ENCODE peak calls at places on chromosome 2, in four cellular contexts. One of them, this sample, is unnamed. For H3K4me1, the result is how much of the 10 kb centered on the place peaks cover.

GRCh38 chr2:134917219-134917957 is 1.2 kb upstream of the CCNT2 start:
- DNase-seq in suprapubic skin: no peak
- DNase-seq in CD8-positive, alpha-beta T cell: no peak
- DNase-seq in K562: no peak
- DNase-seq in this sample: peak

GRCh38 chr2:113278812-113279139 is at the start of gene PAX8:
- DNase-seq in suprapubic skin: no peak
- DNase-seq in CD8-positive, alpha-beta T cell: no peak
- DNase-seq in K562: no peak
- DNase-seq in this sample: peak

GRCh38 chr2:207311316-207312005 is 145.7 kb upstream of the KLF7 start:
- DNase-seq in suprapubic skin: no peak
- DNase-seq in CD8-positive, alpha-beta T cell: no peak
- DNase-seq in K562: peak
- DNase-seq in this sample: no peak

GRCh38 chr2:204967199-204967995 is 422.1 kb downstream of the PARD3B start:
- DNase-seq in suprapubic skin: no peak
- DNase-seq in CD8-positive, alpha-beta T cell: peak
- DNase-seq in K562: no peak
- DNase-seq in this sample: no peak

GRCh38 chr2:71157124-71157802 is 26.8 kb downstream of the MPHOSPH10 start:
- DNase-seq in suprapubic skin: no peak
- DNase-seq in CD8-positive, alpha-beta T cell: peak
- DNase-seq in K562: peak
- DNase-seq in this sample: no peak

GRCh38 chr2:120177011-120177621 is 46.1 kb downstream of the TMEM185B start:
- DNase-seq in suprapubic skin: no peak
- DNase-seq in CD8-positive, alpha-beta T cell: peak
- DNase-seq in K562: peak
- DNase-seq in this sample: peak

GRCh38 chr2:68912732-68913131 is 40.0 kb downstream of the GKN2 start:
- DNase-seq in suprapubic skin: no peak
- DNase-seq in CD8-positive, alpha-beta T cell: peak
- DNase-seq in K562: no peak
- DNase-seq in this sample: no peak

GRCh38 chr2:209472386-209472832 is 48.6 kb downstream of the MAP2 start:
- DNase-seq in suprapubic skin: no peak
- DNase-seq in CD8-positive, alpha-beta T cell: no peak
- DNase-seq in K562: no peak
- DNase-seq in this sample: no peak

GRCh38 chr2:151361674-151362380 is 4.4 kb downstream of the TNFAIP6 start:
- DNase-seq in suprapubic skin: no peak
- DNase-seq in CD8-positive, alpha-beta T cell: no peak
- DNase-seq in K562: no peak
- DNase-seq in this sample: no peak

GRCh38 chr2:199100326-199101110 is 357.2 kb downstream of the SATB2 start:
- DNase-seq in suprapubic skin: no peak
- DNase-seq in CD8-positive, alpha-beta T cell: no peak
- DNase-seq in K562: no peak
- DNase-seq in this sample: no peak

GRCh38 chr2:218008060-218009040 is 5.6 kb upstream of the TNS1 start:
- DNase-seq in suprapubic skin: no peak
- DNase-seq in CD8-positive, alpha-beta T cell: no peak
- DNase-seq in K562: no peak
- DNase-seq in this sample: no peak

GRCh38 chr2:131040661-131041401 is 52.4 kb downstream of the FAM168B start:
- DNase-seq in suprapubic skin: peak
- DNase-seq in CD8-positive, alpha-beta T cell: no peak
- DNase-seq in K562: no peak
- DNase-seq in this sample: no peak

GRCh38 chr2:191382801-191383200 is 137.6 kb downstream of the MYO1B start:
- DNase-seq in suprapubic skin: no peak
- DNase-seq in CD8-positive, alpha-beta T cell: no peak
- DNase-seq in K562: no peak
- DNase-seq in this sample: peak

GRCh38 chr2:232633413-232634318 is at the start of gene EFHD1:
- DNase-seq in suprapubic skin: peak
- DNase-seq in CD8-positive, alpha-beta T cell: no peak
- DNase-seq in K562: peak
- DNase-seq in this sample: peak

GRCh38 chr2:113212245-113213060 is 38.7 kb downstream of the PSD4 start:
- DNase-seq in suprapubic skin: no peak
- DNase-seq in CD8-positive, alpha-beta T cell: no peak
- DNase-seq in K562: no peak
- DNase-seq in this sample: peak

GRCh38 chr2:144432014-144432413 is 87.9 kb downstream of the ZEB2 start:
- DNase-seq in suprapubic skin: no peak
- DNase-seq in CD8-positive, alpha-beta T cell: no peak
- DNase-seq in K562: no peak
- DNase-seq in this sample: no peak
- H3K4me1 ChIP-seq in suprapubic skin: under half
- H3K4me1 ChIP-seq in CD8-positive, alpha-beta T cell: under half
- H3K4me1 ChIP-seq in K562: under half
- H3K4me1 ChIP-seq in this sample: half or more

GRCh38 chr2:111698743-111699554 is 185.0 kb downstream of the ANAPC1 start:
- DNase-seq in suprapubic skin: peak
- DNase-seq in CD8-positive, alpha-beta T cell: peak
- DNase-seq in K562: peak
- DNase-seq in this sample: peak
- TF ChIP-seq CTCF in suprapubic skin: no peak
- TF ChIP-seq CTCF in CD8-positive, alpha-beta T cell: no peak
- TF ChIP-seq CTCF in K562: peak
- TF ChIP-seq CTCF in this sample: no peak

DNA sequence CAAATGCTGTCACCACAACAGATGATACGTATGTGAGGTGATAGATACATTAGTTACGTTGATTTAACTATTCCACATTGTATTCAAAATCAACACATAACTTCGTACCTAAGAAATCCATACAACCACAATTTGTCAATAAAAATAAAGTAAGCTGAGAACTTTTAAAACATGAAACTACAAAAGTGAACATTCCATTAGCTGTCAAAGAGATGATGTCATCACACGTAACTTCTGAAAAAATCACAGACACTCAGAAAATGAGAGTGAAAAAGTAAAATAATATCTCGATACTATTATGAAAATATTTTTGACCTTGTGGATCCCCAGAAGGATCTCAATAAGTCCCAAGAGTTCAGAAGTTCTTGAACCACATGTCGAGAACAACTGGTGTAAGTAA is 161.6 kb upstream of the GALNT13 start:
- DNase-seq in suprapubic skin: no peak
- DNase-seq in CD8-positive, alpha-beta T cell: no peak
- DNase-seq in K562: no peak
- DNase-seq in this sample: no peak
- H3K4me1 ChIP-seq in suprapubic skin: under half
- H3K4me1 ChIP-seq in CD8-positive, alpha-beta T cell: under half
- H3K4me1 ChIP-seq in K562: under half
- H3K4me1 ChIP-seq in this sample: under half

DNA sequence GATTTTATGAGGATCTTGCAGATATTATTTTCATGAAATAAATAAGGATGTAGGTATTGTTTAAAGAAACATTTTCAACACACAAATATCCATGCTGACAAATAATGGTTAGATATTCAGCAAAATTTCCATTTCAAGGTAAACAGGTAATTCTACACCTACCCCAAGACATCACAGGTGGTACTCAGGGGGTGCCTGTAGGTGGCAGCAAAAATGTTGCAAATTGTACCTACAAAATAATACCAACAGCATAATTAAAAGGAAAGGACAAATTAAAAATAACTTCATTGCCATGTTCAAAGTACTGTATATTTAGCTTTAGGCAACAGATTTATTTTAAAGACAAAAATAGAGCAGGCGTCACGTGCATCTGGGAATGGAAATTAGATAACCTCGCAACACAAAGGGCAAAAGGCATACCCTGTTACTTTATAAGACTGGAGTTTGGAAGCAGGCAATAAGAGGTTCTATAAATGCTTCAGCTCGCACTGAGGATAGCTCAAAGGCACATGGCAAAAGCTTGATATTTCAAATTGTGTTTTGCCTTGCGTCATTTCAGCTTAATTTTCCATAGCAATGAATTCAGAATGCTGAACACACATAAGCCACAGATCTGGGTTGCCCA is 630.5 kb downstream of the TDRD15 start:
- DNase-seq in suprapubic skin: no peak
- DNase-seq in CD8-positive, alpha-beta T cell: no peak
- DNase-seq in K562: no peak
- DNase-seq in this sample: no peak
- TF ChIP-seq CTCF in suprapubic skin: no peak
- TF ChIP-seq CTCF in CD8-positive, alpha-beta T cell: no peak
- TF ChIP-seq CTCF in K562: no peak
- TF ChIP-seq CTCF in this sample: no peak

GRCh38 chr2:127514076-127514475 is 12.2 kb downstream of the IWS1 start:
- DNase-seq in suprapubic skin: no peak
- DNase-seq in CD8-positive, alpha-beta T cell: no peak
- DNase-seq in K562: no peak
- DNase-seq in this sample: no peak
- H3K4me1 ChIP-seq in suprapubic skin: under half
- H3K4me1 ChIP-seq in CD8-positive, alpha-beta T cell: under half
- H3K4me1 ChIP-seq in K562: under half
- H3K4me1 ChIP-seq in this sample: half or more

GRCh38 chr2:152555048-152555447 is 162.2 kb downstream of the PRPF40A start:
- DNase-seq in suprapubic skin: no peak
- DNase-seq in CD8-positive, alpha-beta T cell: no peak
- DNase-seq in K562: no peak
- DNase-seq in this sample: no peak
- TF ChIP-seq CTCF in suprapubic skin: no peak
- TF ChIP-seq CTCF in CD8-positive, alpha-beta T cell: no peak
- TF ChIP-seq CTCF in K562: peak
- TF ChIP-seq CTCF in this sample: no peak

GRCh38 chr2:235324324-235324723 is 169.5 kb upstream of the AGAP1 start:
- DNase-seq in suprapubic skin: no peak
- DNase-seq in CD8-positive, alpha-beta T cell: no peak
- DNase-seq in K562: no peak
- DNase-seq in this sample: no peak
- H3K4me1 ChIP-seq in suprapubic skin: under half
- H3K4me1 ChIP-seq in CD8-positive, alpha-beta T cell: under half
- H3K4me1 ChIP-seq in K562: under half
- H3K4me1 ChIP-seq in this sample: under half